ENCODE peak calls at places on chromosomes 16 and 17, in nine cellular contexts. One of them, this sample, is unnamed.

GRCh38 chr17:16428098-16428882 is 12.9 kb downstream of the TRPV2 start:
- DNase-seq in caudate nucleus: no peak
- DNase-seq in HepG2: peak; percentile 64
- DNase-seq in HFF-Myc: no peak
- DNase-seq in NAMALWA: peak; percentile 78
- DNase-seq in fibroblast of pulmonary artery: peak; percentile 63
- DNase-seq in GM04503: no peak
- DNase-seq in MG63: no peak
- DNase-seq in HCEC 1CT: peak; percentile 39
- DNase-seq in this sample: no peak

GRCh38 chr17:45139533-45139920 is 4.0 kb downstream of the ACBD4 start:
- DNase-seq in NAMALWA: no peak
- DNase-seq in MG63: no peak
- DNase-seq in GM04503: no peak
- DNase-seq in HFF-Myc: no peak
- DNase-seq in caudate nucleus: no peak
- DNase-seq in fibroblast of pulmonary artery: no peak
- DNase-seq in HepG2: no peak
- DNase-seq in HCEC 1CT: no peak
- DNase-seq in this sample: no peak

GRCh38 chr17:75459590-75460267 is 3.3 kb downstream of the TMEM94 start:
- DNase-seq in caudate nucleus: no peak
- DNase-seq in fibroblast of pulmonary artery: no peak
- DNase-seq in GM04503: no peak
- DNase-seq in HCEC 1CT: no peak
- DNase-seq in MG63: no peak
- DNase-seq in HepG2: peak; percentile 90
- DNase-seq in NAMALWA: peak; percentile 57
- DNase-seq in HFF-Myc: no peak
- DNase-seq in this sample: peak; percentile 63

GRCh38 chr17:50172130-50172529 is 6.3 kb downstream of the SGCA start:
- DNase-seq in fibroblast of pulmonary artery: no peak
- DNase-seq in NAMALWA: no peak
- DNase-seq in HepG2: peak; percentile 55
- DNase-seq in caudate nucleus: no peak
- DNase-seq in HCEC 1CT: no peak
- DNase-seq in HFF-Myc: no peak
- DNase-seq in GM04503: no peak
- DNase-seq in MG63: no peak
- DNase-seq in this sample: no peak

GRCh38 chr17:40071720-40072480 is 9.1 kb downstream of the THRA start:
- DNase-seq in HepG2: peak; percentile 46
- DNase-seq in HFF-Myc: no peak
- DNase-seq in HCEC 1CT: no peak
- DNase-seq in caudate nucleus: peak; percentile 63
- DNase-seq in NAMALWA: no peak
- DNase-seq in fibroblast of pulmonary artery: peak; percentile 56
- DNase-seq in MG63: peak; percentile 66
- DNase-seq in GM04503: no peak
- DNase-seq in this sample: no peak

GRCh38 chr17:77308768-77309726 is 168.3 kb downstream of the SEC14L1 start:
- DNase-seq in caudate nucleus: no peak
- DNase-seq in HepG2: no peak
- DNase-seq in fibroblast of pulmonary artery: peak; percentile 63
- DNase-seq in GM04503: peak; percentile 74
- DNase-seq in NAMALWA: no peak
- DNase-seq in HFF-Myc: no peak
- DNase-seq in HCEC 1CT: peak; percentile 82
- DNase-seq in MG63: peak; percentile 91
- DNase-seq in this sample: no peak

GRCh38 chr17:78684026-78684425 is 98.0 kb downstream of the CYTH1 start:
- DNase-seq in MG63: no peak
- DNase-seq in HFF-Myc: no peak
- DNase-seq in caudate nucleus: no peak
- DNase-seq in GM04503: no peak
- DNase-seq in NAMALWA: no peak
- DNase-seq in HepG2: no peak
- DNase-seq in fibroblast of pulmonary artery: no peak
- DNase-seq in HCEC 1CT: no peak
- DNase-seq in this sample: no peak

GRCh38 chr17:47188266-47188665 is 829 bp downstream of the CDC27 start:
- DNase-seq in HepG2: no peak
- DNase-seq in MG63: peak; percentile 20
- DNase-seq in HCEC 1CT: peak; percentile 47
- DNase-seq in GM04503: peak; percentile 14
- DNase-seq in NAMALWA: peak; percentile 74
- DNase-seq in fibroblast of pulmonary artery: peak; percentile 59
- DNase-seq in HFF-Myc: no peak
- DNase-seq in caudate nucleus: no peak
- DNase-seq in this sample: peak; percentile 55

GRCh38 chr16:89312194-89312593 is 94.7 kb downstream of the ZNF778 start:
- DNase-seq in HCEC 1CT: no peak
- DNase-seq in caudate nucleus: no peak
- DNase-seq in MG63: no peak
- DNase-seq in HFF-Myc: no peak
- DNase-seq in NAMALWA: no peak
- DNase-seq in GM04503: no peak
- DNase-seq in fibroblast of pulmonary artery: no peak
- DNase-seq in HepG2: no peak
- DNase-seq in this sample: no peak

GRCh38 chr17:81239714-81240555 is 817 bp downstream of the NDUFAF8 start:
- DNase-seq in HFF-Myc: no peak
- DNase-seq in GM04503: no peak
- DNase-seq in HCEC 1CT: no peak
- DNase-seq in NAMALWA: peak; percentile 80
- DNase-seq in fibroblast of pulmonary artery: peak; percentile 23
- DNase-seq in HepG2: no peak
- DNase-seq in caudate nucleus: no peak
- DNase-seq in MG63: peak; percentile 39
- DNase-seq in this sample: peak; percentile 81

GRCh38 chr16:22948603-22949368 is 134.8 kb downstream of the HS3ST2 start:
- DNase-seq in fibroblast of pulmonary artery: peak; percentile 76
- DNase-seq in HCEC 1CT: peak; percentile 57
- DNase-seq in GM04503: peak; percentile 14
- DNase-seq in caudate nucleus: no peak
- DNase-seq in HFF-Myc: peak; percentile 56
- DNase-seq in HepG2: peak; percentile 82
- DNase-seq in MG63: peak; percentile 59
- DNase-seq in NAMALWA: peak; percentile 79
- DNase-seq in this sample: peak; percentile 62

GRCh38 chr16:85352221-85352620 is 239.9 kb upstream of the CIBAR2 start:
- DNase-seq in HFF-Myc: no peak
- DNase-seq in HCEC 1CT: no peak
- DNase-seq in MG63: no peak
- DNase-seq in NAMALWA: no peak
- DNase-seq in caudate nucleus: no peak
- DNase-seq in HepG2: no peak
- DNase-seq in fibroblast of pulmonary artery: no peak
- DNase-seq in GM04503: no peak
- DNase-seq in this sample: no peak

GRCh38 chr17:43951750-43952149 is 2.0 kb downstream of the PYY start:
- DNase-seq in HCEC 1CT: no peak
- DNase-seq in MG63: no peak
- DNase-seq in HepG2: no peak
- DNase-seq in fibroblast of pulmonary artery: no peak
- DNase-seq in HFF-Myc: no peak
- DNase-seq in NAMALWA: no peak
- DNase-seq in caudate nucleus: no peak
- DNase-seq in GM04503: no peak
- DNase-seq in this sample: no peak

GRCh38 chr17:29140631-29141483 is 39.3 kb downstream of the MYO18A start:
- DNase-seq in fibroblast of pulmonary artery: no peak
- DNase-seq in caudate nucleus: no peak
- DNase-seq in HFF-Myc: no peak
- DNase-seq in NAMALWA: peak; percentile 72
- DNase-seq in HCEC 1CT: no peak
- DNase-seq in GM04503: no peak
- DNase-seq in MG63: no peak
- DNase-seq in HepG2: no peak
- DNase-seq in this sample: peak; percentile 45

GRCh38 chr17:34673995-34674900 is 94.9 kb downstream of the TMEM132E start:
- DNase-seq in NAMALWA: no peak
- DNase-seq in HepG2: no peak
- DNase-seq in MG63: no peak
- DNase-seq in caudate nucleus: no peak
- DNase-seq in HCEC 1CT: no peak
- DNase-seq in fibroblast of pulmonary artery: no peak
- DNase-seq in GM04503: no peak
- DNase-seq in HFF-Myc: no peak
- DNase-seq in this sample: no peak

GRCh38 chr17:33980193-33980592 is 274.9 kb upstream of the CCL2 start:
- DNase-seq in HCEC 1CT: no peak
- DNase-seq in GM04503: no peak
- DNase-seq in NAMALWA: no peak
- DNase-seq in caudate nucleus: no peak
- DNase-seq in fibroblast of pulmonary artery: no peak
- DNase-seq in HepG2: no peak
- DNase-seq in HFF-Myc: no peak
- DNase-seq in MG63: no peak
- DNase-seq in this sample: peak; percentile 72

GRCh38 chr16:3364774-3365427 is 9.2 kb downstream of the OR2C1 start:
- DNase-seq in HFF-Myc: peak; percentile 60
- DNase-seq in HCEC 1CT: peak; percentile 94
- DNase-seq in caudate nucleus: peak; percentile 28
- DNase-seq in NAMALWA: peak; percentile 97
- DNase-seq in HepG2: peak; percentile 94
- DNase-seq in GM04503: peak; percentile 83
- DNase-seq in MG63: peak; percentile 61
- DNase-seq in fibroblast of pulmonary artery: peak; percentile 94
- DNase-seq in this sample: peak; percentile 93

GRCh38 chr17:73320601-73321264 is 8.9 kb upstream of the CDC42EP4 start:
- DNase-seq in caudate nucleus: no peak
- DNase-seq in HepG2: no peak
- DNase-seq in GM04503: no peak
- DNase-seq in HFF-Myc: no peak
- DNase-seq in MG63: no peak
- DNase-seq in fibroblast of pulmonary artery: no peak
- DNase-seq in NAMALWA: no peak
- DNase-seq in HCEC 1CT: no peak
- DNase-seq in this sample: no peak

GRCh38 chr17:77924757-77925336 is 33.7 kb upstream of the TNRC6C start:
- DNase-seq in HepG2: no peak
- DNase-seq in GM04503: no peak
- DNase-seq in fibroblast of pulmonary artery: peak; percentile 85
- DNase-seq in HFF-Myc: no peak
- DNase-seq in caudate nucleus: no peak
- DNase-seq in NAMALWA: no peak
- DNase-seq in MG63: peak; percentile 14
- DNase-seq in HCEC 1CT: no peak
- DNase-seq in this sample: no peak

GRCh38 chr16:12317856-12318591 is 341.5 kb downstream of the SNX29 start:
- DNase-seq in HCEC 1CT: no peak
- DNase-seq in caudate nucleus: no peak
- DNase-seq in GM04503: no peak
- DNase-seq in HepG2: no peak
- DNase-seq in NAMALWA: no peak
- DNase-seq in MG63: no peak
- DNase-seq in fibroblast of pulmonary artery: no peak
- DNase-seq in HFF-Myc: no peak
- DNase-seq in this sample: no peak

GRCh38 chr17:63822537-63822936 is 4.7 kb upstream of the PSMC5 start:
- DNase-seq in GM04503: no peak
- DNase-seq in NAMALWA: no peak
- DNase-seq in fibroblast of pulmonary artery: no peak
- DNase-seq in HepG2: no peak
- DNase-seq in caudate nucleus: no peak
- DNase-seq in MG63: no peak
- DNase-seq in HFF-Myc: no peak
- DNase-seq in HCEC 1CT: no peak
- DNase-seq in this sample: no peak

GRCh38 chr17:77827461-77827968 is 131.0 kb upstream of the TNRC6C start:
- DNase-seq in HCEC 1CT: no peak
- DNase-seq in GM04503: no peak
- DNase-seq in fibroblast of pulmonary artery: no peak
- DNase-seq in caudate nucleus: no peak
- DNase-seq in NAMALWA: no peak
- DNase-seq in HFF-Myc: no peak
- DNase-seq in MG63: no peak
- DNase-seq in HepG2: no peak
- DNase-seq in this sample: no peak

GRCh38 chr17:28364665-28365363 is at the start of gene SEBOX:
- DNase-seq in NAMALWA: no peak
- DNase-seq in HepG2: no peak
- DNase-seq in caudate nucleus: no peak
- DNase-seq in fibroblast of pulmonary artery: no peak
- DNase-seq in MG63: no peak
- DNase-seq in GM04503: no peak
- DNase-seq in HCEC 1CT: no peak
- DNase-seq in HFF-Myc: no peak
- DNase-seq in this sample: no peak

GRCh38 chr17:10754109-10754508 is 24.3 kb upstream of the TMEM220 start:
- DNase-seq in MG63: peak; percentile 38
- DNase-seq in fibroblast of pulmonary artery: peak; percentile 33
- DNase-seq in NAMALWA: peak; percentile 47
- DNase-seq in HCEC 1CT: peak; percentile 5
- DNase-seq in GM04503: no peak
- DNase-seq in caudate nucleus: no peak
- DNase-seq in HepG2: peak; percentile 39
- DNase-seq in HFF-Myc: no peak
- DNase-seq in this sample: peak; percentile 55

GRCh38 chr17:45719335-45720071 is 64.6 kb upstream of the CRHR1 start:
- DNase-seq in HepG2: peak; percentile 41
- DNase-seq in HFF-Myc: peak; percentile 41
- DNase-seq in HCEC 1CT: peak; percentile 79
- DNase-seq in NAMALWA: peak; percentile 15
- DNase-seq in MG63: peak; percentile 88
- DNase-seq in caudate nucleus: no peak
- DNase-seq in GM04503: peak; percentile 44
- DNase-seq in fibroblast of pulmonary artery: peak; percentile 54
- DNase-seq in this sample: peak; percentile 3

GRCh38 chr17:76772842-76773521 is 35.1 kb downstream of the MFSD11 start:
- DNase-seq in HCEC 1CT: peak; percentile 88
- DNase-seq in fibroblast of pulmonary artery: peak; percentile 60
- DNase-seq in HepG2: peak; percentile 59
- DNase-seq in HFF-Myc: peak; percentile 92
- DNase-seq in MG63: peak; percentile 82
- DNase-seq in NAMALWA: no peak
- DNase-seq in caudate nucleus: no peak
- DNase-seq in GM04503: peak; percentile 61
- DNase-seq in this sample: no peak

GRCh38 chr16:16071631-16072244 is 122.3 kb downstream of the ABCC1 start:
- DNase-seq in NAMALWA: no peak
- DNase-seq in fibroblast of pulmonary artery: peak; percentile 74
- DNase-seq in HCEC 1CT: no peak
- DNase-seq in caudate nucleus: no peak
- DNase-seq in MG63: no peak
- DNase-seq in GM04503: no peak
- DNase-seq in HFF-Myc: no peak
- DNase-seq in HepG2: peak; percentile 67
- DNase-seq in this sample: no peak

GRCh38 chr16:1519831-1520230 is 13.6 kb upstream of the TMEM204 start:
- DNase-seq in GM04503: no peak
- DNase-seq in HCEC 1CT: no peak
- DNase-seq in fibroblast of pulmonary artery: no peak
- DNase-seq in MG63: no peak
- DNase-seq in HepG2: no peak
- DNase-seq in NAMALWA: no peak
- DNase-seq in HFF-Myc: no peak
- DNase-seq in caudate nucleus: no peak
- DNase-seq in this sample: no peak

GRCh38 chr17:39229274-39229913 is 3.6 kb upstream of the STAC2 start:
- DNase-seq in HCEC 1CT: peak; percentile 70
- DNase-seq in caudate nucleus: no peak
- DNase-seq in HepG2: no peak
- DNase-seq in HFF-Myc: no peak
- DNase-seq in fibroblast of pulmonary artery: peak; percentile 80
- DNase-seq in GM04503: no peak
- DNase-seq in MG63: peak; percentile 66
- DNase-seq in NAMALWA: no peak
- DNase-seq in this sample: no peak

GRCh38 chr17:37430051-37430591 is 23.4 kb downstream of the TADA2A start:
- DNase-seq in HFF-Myc: no peak
- DNase-seq in HCEC 1CT: peak; percentile 64
- DNase-seq in NAMALWA: peak; percentile 8
- DNase-seq in MG63: no peak
- DNase-seq in caudate nucleus: no peak
- DNase-seq in HepG2: no peak
- DNase-seq in GM04503: peak; percentile 37
- DNase-seq in fibroblast of pulmonary artery: peak; percentile 39
- DNase-seq in this sample: no peak

GRCh38 chr16:62665269-62665668 is 629.0 kb upstream of the CDH8 start:
- DNase-seq in fibroblast of pulmonary artery: no peak
- DNase-seq in NAMALWA: no peak
- DNase-seq in MG63: no peak
- DNase-seq in GM04503: no peak
- DNase-seq in HepG2: no peak
- DNase-seq in HFF-Myc: no peak
- DNase-seq in caudate nucleus: no peak
- DNase-seq in HCEC 1CT: no peak
- DNase-seq in this sample: peak; percentile 30

This sample was measured in GM12865.